ENCODE peak calls at places on chromosome 14, in ten cellular contexts. One of them, this sample, is unnamed.

GRCh38 chr14:50087350-50088116 is 28.8 kb downstream of the VCPKMT start:
- DNase-seq in GM12891: no peak
- DNase-seq in T-helper 22 cell: no peak
- DNase-seq in left colon: no peak
- DNase-seq in heart right ventricle: no peak
- DNase-seq in NCI-H2081: no peak
- DNase-seq in heart left ventricle: no peak
- DNase-seq in SW480: no peak
- DNase-seq in ELR: no peak
- DNase-seq in kidney: no peak
- DNase-seq in this sample: no peak

GRCh38 chr14:76984297-76984696 is 44.2 kb downstream of the IRF2BPL start:
- DNase-seq in ELR: no peak
- DNase-seq in NCI-H2081: no peak
- DNase-seq in kidney: no peak
- DNase-seq in heart right ventricle: no peak
- DNase-seq in GM12891: no peak
- DNase-seq in heart left ventricle: no peak
- DNase-seq in SW480: no peak
- DNase-seq in T-helper 22 cell: no peak
- DNase-seq in left colon: no peak
- DNase-seq in this sample: no peak

GRCh38 chr14:80100681-80101080 is 110.6 kb downstream of the DIO2 start:
- DNase-seq in ELR: no peak
- DNase-seq in T-helper 22 cell: no peak
- DNase-seq in left colon: no peak
- DNase-seq in GM12891: no peak
- DNase-seq in NCI-H2081: no peak
- DNase-seq in SW480: no peak
- DNase-seq in heart left ventricle: no peak
- DNase-seq in kidney: peak; percentile 34
- DNase-seq in heart right ventricle: no peak
- DNase-seq in this sample: no peak

GRCh38 chr14:68630081-68630571 is 162.7 kb downstream of the ZFP36L1 start:
- DNase-seq in SW480: no peak
- DNase-seq in GM12891: no peak
- DNase-seq in heart left ventricle: no peak
- DNase-seq in heart right ventricle: no peak
- DNase-seq in left colon: no peak
- DNase-seq in ELR: no peak
- DNase-seq in T-helper 22 cell: no peak
- DNase-seq in NCI-H2081: no peak
- DNase-seq in kidney: no peak
- DNase-seq in this sample: no peak

GRCh38 chr14:39395555-39396254 is 36.5 kb downstream of the FBXO33 start:
- DNase-seq in heart right ventricle: no peak
- DNase-seq in kidney: no peak
- DNase-seq in heart left ventricle: no peak
- DNase-seq in NCI-H2081: peak; percentile 25
- DNase-seq in T-helper 22 cell: no peak
- DNase-seq in left colon: no peak
- DNase-seq in ELR: peak; percentile 58
- DNase-seq in GM12891: no peak
- DNase-seq in SW480: no peak
- DNase-seq in this sample: no peak

GRCh38 chr14:106268013-106268727 is 741.8 kb downstream of the TMEM121 start:
- DNase-seq in kidney: no peak
- DNase-seq in left colon: peak; percentile 48
- DNase-seq in SW480: peak; percentile 21
- DNase-seq in NCI-H2081: peak; percentile 8
- DNase-seq in heart right ventricle: no peak
- DNase-seq in T-helper 22 cell: peak; percentile 6
- DNase-seq in ELR: no peak
- DNase-seq in GM12891: no peak
- DNase-seq in heart left ventricle: no peak
- DNase-seq in this sample: no peak

GRCh38 chr14:48350971-48351370 is 675.6 kb upstream of the MDGA2 start:
- DNase-seq in SW480: peak; percentile 13
- DNase-seq in heart right ventricle: no peak
- DNase-seq in left colon: no peak
- DNase-seq in GM12891: no peak
- DNase-seq in heart left ventricle: no peak
- DNase-seq in NCI-H2081: no peak
- DNase-seq in T-helper 22 cell: no peak
- DNase-seq in kidney: no peak
- DNase-seq in ELR: peak; percentile 0
- DNase-seq in this sample: no peak

GRCh38 chr14:52352546-52352945 is 38.4 kb downstream of the PTGER2 start:
- DNase-seq in left colon: no peak
- DNase-seq in heart left ventricle: no peak
- DNase-seq in heart right ventricle: no peak
- DNase-seq in kidney: no peak
- DNase-seq in NCI-H2081: no peak
- DNase-seq in GM12891: no peak
- DNase-seq in SW480: no peak
- DNase-seq in ELR: no peak
- DNase-seq in T-helper 22 cell: no peak
- DNase-seq in this sample: no peak

GRCh38 chr14:99231850-99232401 is 40.1 kb downstream of the BCL11B start:
- DNase-seq in ELR: no peak
- DNase-seq in heart left ventricle: no peak
- DNase-seq in T-helper 22 cell: no peak
- DNase-seq in SW480: no peak
- DNase-seq in kidney: no peak
- DNase-seq in NCI-H2081: no peak
- DNase-seq in left colon: no peak
- DNase-seq in heart right ventricle: no peak
- DNase-seq in GM12891: no peak
- DNase-seq in this sample: no peak

GRCh38 chr14:33386140-33386539 is 447.5 kb downstream of the NPAS3 start:
- DNase-seq in heart left ventricle: no peak
- DNase-seq in ELR: no peak
- DNase-seq in kidney: no peak
- DNase-seq in NCI-H2081: no peak
- DNase-seq in GM12891: no peak
- DNase-seq in left colon: no peak
- DNase-seq in T-helper 22 cell: no peak
- DNase-seq in heart right ventricle: no peak
- DNase-seq in SW480: no peak
- DNase-seq in this sample: no peak

GRCh38 chr14:68544150-68544892 is 248.5 kb downstream of the ZFP36L1 start:
- DNase-seq in kidney: peak; percentile 73
- DNase-seq in SW480: no peak
- DNase-seq in NCI-H2081: no peak
- DNase-seq in left colon: no peak
- DNase-seq in heart right ventricle: peak; percentile 84
- DNase-seq in heart left ventricle: peak; percentile 80
- DNase-seq in T-helper 22 cell: no peak
- DNase-seq in GM12891: no peak
- DNase-seq in ELR: peak; percentile 97
- DNase-seq in this sample: no peak

GRCh38 chr14:71856199-71856919 is 75.9 kb upstream of the RGS6 start:
- DNase-seq in kidney: no peak
- DNase-seq in heart right ventricle: no peak
- DNase-seq in ELR: no peak
- DNase-seq in T-helper 22 cell: no peak
- DNase-seq in SW480: no peak
- DNase-seq in NCI-H2081: no peak
- DNase-seq in left colon: no peak
- DNase-seq in heart left ventricle: no peak
- DNase-seq in GM12891: no peak
- DNase-seq in this sample: no peak

This sample was measured in GM12892.